ENCODE peak calls at places on chromosomes 13 and 19, in four cellular contexts. A, U, Q and Y are unnamed samples.

GRCh38 chr19:15379996-15380647 is 535 bp upstream of the AKAP8 start:
- DNase-seq in A (peak), U (no peak), Q (no peak), Y (peak)

GRCh38 chr13:27250833-27251165 is 559 bp upstream of the RPL21 start:
- DNase-seq in A (no peak), U (no peak), Q (no peak), Y (no peak)

GRCh38 chr13:99389520-99390304 is 82.5 kb upstream of the GPR183 start:
- DNase-seq in A (no peak), U (peak), Q (no peak), Y (no peak)

GRCh38 chr19:43713208-43713607 is 2.7 kb upstream of the IRGC start:
- DNase-seq in A (no peak), U (no peak), Q (no peak), Y (no peak)

GRCh38 chr19:49073514-49074378 is 1.2 kb upstream of the KCNA7 start:
- DNase-seq in A (peak), U (peak), Q (no peak), Y (peak)

GRCh38 chr13:109568273-109568900 is 218.0 kb downstream of the IRS2 start:
- DNase-seq in A (no peak), U (no peak), Q (no peak), Y (peak)

GRCh38 chr19:14770944-14771839 is 7.2 kb downstream of the ADGRE2 start:
- DNase-seq in A (no peak), U (peak), Q (no peak), Y (no peak)

GRCh38 chr19:19460761-19461265 is 54.5 kb downstream of the TSSK6 start:
- DNase-seq in A (no peak), U (peak), Q (no peak), Y (peak)

GRCh38 chr13:42747399-42747873 is 33.9 kb upstream of the FAM216B start:
- DNase-seq in A (no peak), U (no peak), Q (peak), Y (peak)

GRCh38 chr19:15550847-15551182 is 42.5 kb downstream of the CYP4F22 start:
- DNase-seq in A (no peak), U (no peak), Q (no peak), Y (no peak)

GRCh38 chr13:23753523-23753922 is 135.7 kb downstream of the MIPEP start:
- DNase-seq in A (no peak), U (no peak), Q (no peak), Y (peak)

GRCh38 chr13:50574731-50575130 is 268.8 kb downstream of the DLEU7 start:
- DNase-seq in A (no peak), U (no peak), Q (peak), Y (peak)

GRCh38 chr19:8577247-8577646 is at the start of gene MYO1F:
- DNase-seq in A (no peak), U (no peak), Q (no peak), Y (no peak)

GRCh38 chr19:31548941-31549340 is 199.7 kb upstream of the TSHZ3 start:
- DNase-seq in A (no peak), U (peak), Q (no peak), Y (peak)

GRCh38 chr19:50723069-50723468 is at the start of gene CLEC11A:
- DNase-seq in A (no peak), U (peak), Q (no peak), Y (peak)

GRCh38 chr19:56156768-56157167 is 15.7 kb downstream of the ZNF444 start:
- DNase-seq in A (no peak), U (no peak), Q (no peak), Y (no peak)

GRCh38 chr19:47284324-47284899 is 9.7 kb downstream of the INAFM1 start:
- DNase-seq in A (peak), U (no peak), Q (no peak), Y (peak)

GRCh38 chr13:54415753-54416366 is 1387.2 kb downstream of the OLFM4 start:
- DNase-seq in A (no peak), U (peak), Q (no peak), Y (no peak)

GRCh38 chr13:33637978-33638743 is 179.8 kb upstream of the RFC3 start:
- DNase-seq in A (no peak), U (no peak), Q (no peak), Y (peak)

GRCh38 chr13:20803180-20803965 is 29.6 kb upstream of the EEF1AKMT1 start:
- DNase-seq in A (no peak), U (no peak), Q (no peak), Y (no peak)

GRCh38 chr13:99331881-99332293 is 24.7 kb upstream of the GPR183 start:
- DNase-seq in A (no peak), U (no peak), Q (no peak), Y (no peak)

GRCh38 chr19:29302002-29302928 is 89.3 kb upstream of the UQCRFS1 start:
- DNase-seq in A (no peak), U (peak), Q (no peak), Y (no peak)

GRCh38 chr19:48203227-48203793 is 32.8 kb downstream of the ZSWIM9 start:
- DNase-seq in A (no peak), U (no peak), Q (no peak), Y (no peak)

GRCh38 chr19:11239377-11240000 is at the start of gene ANGPTL8:
- DNase-seq in A (no peak), U (no peak), Q (no peak), Y (no peak)

GRCh38 chr19:11236324-11237301 is 2.8 kb upstream of the ANGPTL8 start:
- DNase-seq in A (no peak), U (no peak), Q (no peak), Y (no peak)

GRCh38 chr19:11238041-11238440 is 1.4 kb upstream of the ANGPTL8 start:
- DNase-seq in A (no peak), U (no peak), Q (no peak), Y (no peak)

GRCh38 chr19:11238781-11239376 is 540 bp upstream of the ANGPTL8 start:
- DNase-seq in A (no peak), U (no peak), Q (no peak), Y (no peak)

DNA sequence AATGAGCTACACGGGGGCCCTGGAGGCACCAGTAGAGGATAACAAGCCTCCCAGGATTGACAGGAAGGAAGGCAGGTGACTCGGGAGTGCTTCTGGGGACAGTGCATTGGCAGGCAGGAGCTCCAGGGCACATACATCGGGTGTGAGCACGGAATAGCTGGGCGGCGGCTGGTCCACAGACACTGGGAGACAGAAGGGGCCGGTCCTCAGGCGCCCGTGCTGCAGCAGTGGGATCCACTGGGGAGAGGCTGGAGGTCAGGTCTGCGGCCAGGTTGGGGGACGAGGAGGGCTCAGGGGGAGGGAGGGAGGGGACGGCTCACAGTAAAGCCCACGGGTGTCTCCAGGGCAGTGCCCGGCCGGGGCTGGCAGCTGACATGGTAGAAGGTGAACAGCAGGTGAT is 2.1 kb upstream of the ANGPTL8 start:
- DNase-seq in A (no peak), U (no peak), Q (no peak), Y (no peak)
- H3K4me3 ChIP-seq in A (no peak), U (no peak), Q (no peak), Y (no peak)

GRCh38 chr19:17966115-17966455 is 822 bp upstream of the KCNN1 start:
- DNase-seq in A (no peak), U (no peak), Q (no peak), Y (no peak)

GRCh38 chr19:17966497-17967257 is at the start of gene KCNN1:
- DNase-seq in A (peak), U (no peak), Q (no peak), Y (no peak)

GRCh38 chr19:17968376-17968775 is 1.5 kb downstream of the KCNN1 start:
- DNase-seq in A (no peak), U (no peak), Q (no peak), Y (no peak)

GRCh38 chr19:17969096-17969792 is 2.3 kb downstream of the KCNN1 start:
- DNase-seq in A (no peak), U (no peak), Q (no peak), Y (no peak)

GRCh38 chr19:17967258-17968051 is 548 bp downstream of the KCNN1 start:
- DNase-seq in A (no peak), U (no peak), Q (no peak), Y (no peak)
- H3K4me3 ChIP-seq in A (peak), U (no peak), Q (peak), Y (no peak)

GRCh38 chr19:35665157-35665556 is 1.2 kb upstream of the UPK1A start:
- DNase-seq in A (no peak), U (no peak), Q (no peak), Y (no peak)
- H3K4me3 ChIP-seq in A (no peak), U (no peak), Q (no peak), Y (no peak)

DNA sequence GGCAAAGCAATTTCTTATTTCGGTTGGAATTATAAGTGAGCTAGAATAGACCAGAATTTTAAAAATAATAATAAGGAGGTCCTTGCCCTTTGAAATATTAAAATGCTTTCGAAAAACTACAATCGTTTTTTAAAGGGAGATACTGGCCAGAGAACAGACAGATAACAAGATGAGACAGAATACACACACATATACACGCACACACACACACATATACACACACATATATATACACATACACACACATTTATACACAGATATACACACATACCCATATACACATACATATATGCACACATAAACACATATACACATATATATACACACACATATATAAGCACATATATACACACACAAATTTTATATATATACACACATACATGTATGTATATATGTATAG is 175.3 kb upstream of the MIR17HG start:
- DNase-seq in A (no peak), U (no peak), Q (no peak), Y (no peak)
- H3K4me3 ChIP-seq in A (no peak), U (no peak), Q (no peak), Y (no peak)

DNA sequence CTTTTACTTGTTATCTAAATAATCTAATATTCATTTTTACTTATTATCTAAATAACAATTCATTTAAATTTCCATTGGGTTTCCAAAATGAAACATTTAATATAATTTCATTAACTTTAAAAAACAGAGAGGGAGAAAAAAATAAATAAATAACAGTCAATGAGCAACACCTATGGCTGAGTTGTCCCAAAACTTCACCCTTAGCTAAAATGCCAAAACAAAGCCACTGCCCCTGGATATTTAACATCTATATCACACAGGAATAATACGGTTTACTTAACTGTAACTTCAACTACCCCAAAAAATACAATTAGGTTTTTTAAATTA is 570 bp downstream of the ELF1 start:
- DNase-seq in A (no peak), U (no peak), Q (no peak), Y (no peak)
- H3K4me3 ChIP-seq in A (no peak), U (no peak), Q (no peak), Y (peak)